ENCODE peak calls at places on chromosomes 1 and 21, in four cellular contexts. G, Z, E and I are unnamed samples.

GRCh38 chr1:89800718-89801117 is 20.1 kb upstream of the LRRC8D start:
- DNase-seq in E (no peak), G (no peak), Z (no peak), I (no peak)

GRCh38 chr1:21585037-21585436 is 75.8 kb downstream of the ALPL start:
- DNase-seq in G (no peak), Z (no peak), E (no peak), I (no peak)

GRCh38 chr21:23017989-23018388 is 2019.8 kb downstream of the NCAM2 start:
- DNase-seq in Z (no peak), E (no peak), G (no peak), I (no peak)

GRCh38 chr1:151175036-151175741 is 592 bp downstream of the TMOD4 start:
- DNase-seq in E (no peak), G (no peak), Z (no peak), I (no peak)

GRCh38 chr1:87642581-87643129 is 314.0 kb downstream of the LMO4 start:
- DNase-seq in E (no peak), G (no peak), Z (no peak), I (no peak)

GRCh38 chr1:171126504-171126903 is 35.8 kb downstream of the FMO3 start:
- DNase-seq in E (no peak), Z (no peak), G (no peak), I (no peak)

GRCh38 chr1:87300579-87300978 is 28.1 kb upstream of the LMO4 start:
- DNase-seq in Z (no peak), E (no peak), G (no peak), I (no peak)

GRCh38 chr1:46767649-46768282 is 31.1 kb upstream of the CYP4B1 start:
- DNase-seq in E (no peak), Z (no peak), G (no peak), I (no peak)

GRCh38 chr1:234505774-234506114 is 26.8 kb upstream of the TARBP1 start:
- DNase-seq in E (no peak), Z (no peak), G (peak), I (no peak)

GRCh38 chr1:188429385-188429784 is 1600.6 kb downstream of the PLA2G4A start:
- DNase-seq in G (peak), E (no peak), Z (no peak), I (no peak)

GRCh38 chr1:81125672-81126071 is 675.1 kb upstream of the ADGRL2 start:
- DNase-seq in E (no peak), Z (no peak), G (no peak), I (no peak)

GRCh38 chr1:169027607-169028320 is 78.7 kb upstream of the ATP1B1 start:
- DNase-seq in Z (no peak), E (no peak), G (no peak), I (peak)

GRCh38 chr1:169031566-169032224 is 74.8 kb upstream of the ATP1B1 start:
- DNase-seq in G (no peak), E (no peak), Z (no peak), I (no peak)
- TF ChIP-seq CTCF in G (no peak), E (no peak), Z (no peak), I (no peak)

DNA sequence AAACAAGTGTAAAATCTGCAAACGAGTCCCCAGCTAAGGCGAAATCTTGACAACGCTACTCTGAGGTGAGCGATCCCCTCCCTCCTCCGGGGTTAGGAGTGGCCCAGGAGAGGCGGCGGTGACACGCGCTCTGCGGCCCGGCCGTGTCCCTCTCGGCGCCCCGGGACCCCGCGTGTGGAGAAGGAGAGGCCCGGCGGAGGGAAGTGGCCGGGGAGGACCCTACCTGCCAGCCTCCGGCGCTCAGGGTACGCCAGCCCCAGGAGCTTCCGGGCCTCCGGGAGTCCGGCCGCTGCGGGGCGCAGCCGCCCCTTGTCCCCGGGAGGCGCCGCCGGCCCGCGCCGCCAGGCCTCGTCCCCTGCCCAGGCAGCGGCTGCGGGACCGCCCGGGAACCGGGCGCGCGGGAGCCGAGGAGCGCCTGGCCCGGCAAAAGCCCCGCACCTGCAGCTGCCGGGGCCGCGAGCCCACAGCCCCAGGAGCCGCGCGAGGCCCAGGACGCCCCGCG is 543 bp downstream of the ABCB10 start:
- DNase-seq in G (peak), E (no peak), Z (peak), I (peak)
- TF ChIP-seq CTCF in G (peak), E (no peak), Z (no peak), I (peak)

DNA sequence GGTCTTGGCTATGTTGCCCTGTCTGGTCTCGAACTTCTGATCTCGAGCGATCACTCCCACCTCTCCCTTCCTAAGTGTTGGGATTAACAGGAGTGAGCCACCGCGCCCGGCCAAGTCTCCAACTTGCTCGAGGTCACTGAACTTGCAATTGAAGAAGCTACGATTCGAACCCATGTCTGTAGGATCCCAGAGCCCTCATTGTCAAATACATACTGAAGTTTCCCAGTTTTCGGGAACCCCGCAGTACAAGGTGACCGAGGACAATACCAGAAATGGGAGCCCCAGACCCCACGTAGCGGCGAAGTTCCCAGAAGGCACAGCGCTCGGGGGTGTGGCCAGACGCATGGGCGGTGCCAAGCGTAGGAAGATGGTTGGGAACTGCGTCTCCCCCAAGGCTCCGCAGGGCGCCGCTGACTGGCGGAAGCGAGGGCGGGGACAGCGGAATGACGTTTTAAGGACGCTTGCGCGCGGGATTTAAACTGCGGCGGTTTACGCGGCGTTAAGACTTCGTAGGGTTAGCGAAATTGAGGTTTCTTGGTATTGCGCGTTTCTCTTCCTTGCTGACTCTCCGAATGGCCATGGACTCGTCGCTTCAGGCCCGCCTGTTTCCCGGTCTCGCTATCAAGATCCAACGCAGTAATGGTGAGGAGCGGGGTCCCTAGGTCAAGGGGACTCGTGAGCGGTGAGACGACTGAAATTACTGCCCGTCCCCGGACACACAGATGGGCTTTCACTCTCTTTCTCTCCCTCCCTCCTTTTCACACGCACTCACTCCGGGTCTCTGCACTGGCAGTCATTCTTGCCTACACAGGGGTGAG is at the start of gene KIF2C:
- DNase-seq in E (peak), G (peak), Z (peak), I (peak)
- TF ChIP-seq CTCF in E (no peak), G (no peak), Z (no peak), I (no peak)

GRCh38 chr1:112337028-112337531 is 58.9 kb upstream of the CTTNBP2NL start:
- DNase-seq in G (peak), E (no peak), Z (peak), I (peak)
- TF ChIP-seq CTCF in G (peak), E (peak), Z (peak), I (no peak)

GRCh38 chr1:194535369-194535768 is 1349.0 kb upstream of the B3GALT2 start:
- DNase-seq in E (no peak), Z (no peak), G (no peak), I (no peak)

GRCh38 chr1:194533641-194534040 is 1347.2 kb upstream of the B3GALT2 start:
- DNase-seq in Z (no peak), G (no peak), E (no peak), I (no peak)

GRCh38 chr1:194534784-194535183 is 1348.4 kb upstream of the B3GALT2 start:
- DNase-seq in G (no peak), Z (no peak), E (no peak), I (no peak)

GRCh38 chr1:194537521-194537920 is 1351.1 kb upstream of the B3GALT2 start:
- DNase-seq in E (no peak), G (no peak), Z (no peak), I (no peak)

GRCh38 chr1:194538453-194538852 is 1352.0 kb upstream of the B3GALT2 start:
- DNase-seq in E (no peak), G (peak), Z (no peak), I (no peak)
- TF ChIP-seq CTCF in E (no peak), G (no peak), Z (no peak), I (no peak)

GRCh38 chr1:93878501-93878888 is 511 bp downstream of the DNTTIP2 start:
- DNase-seq in Z (peak), G (peak), E (no peak), I (peak)
- TF ChIP-seq CTCF in Z (no peak), G (no peak), E (no peak), I (no peak)